ENCODE peak calls at places on chromosome 12, in four cellular contexts. I, L, M and R are unnamed samples.

GRCh38 chr12:22856120-22856699 is 231.2 kb downstream of the ETNK1 start:
- DNase-seq in I (no peak), L (peak), M (peak), R (no peak)

GRCh38 chr12:89976866-89977265 is 268.2 kb upstream of the ATP2B1 start:
- DNase-seq in I (no peak), L (no peak), M (no peak), R (no peak)

GRCh38 chr12:115762934-115763333 is 514.6 kb downstream of the MED13L start:
- DNase-seq in I (no peak), L (no peak), M (no peak), R (no peak)

GRCh38 chr12:79935624-79936040 is 735 bp upstream of the PPP1R12A start:
- DNase-seq in I (no peak), L (peak), M (peak), R (no peak)

GRCh38 chr12:47164730-47165439 is 85.1 kb upstream of the AMIGO2 start:
- DNase-seq in I (no peak), L (no peak), M (peak), R (no peak)

GRCh38 chr12:48001426-48002178 is 2.7 kb downstream of the COL2A1 start:
- DNase-seq in I (peak), L (peak), M (no peak), R (no peak)

GRCh38 chr12:52872644-52873384 is 24.0 kb upstream of the KRT78 start:
- DNase-seq in I (no peak), L (no peak), M (no peak), R (no peak)

GRCh38 chr12:96502477-96502876 is 13.1 kb downstream of the CFAP54 start:
- DNase-seq in I (no peak), L (peak), M (no peak), R (no peak)

GRCh38 chr12:16187684-16188083 is 89.8 kb downstream of the SLC15A5 start:
- DNase-seq in I (no peak), L (no peak), M (no peak), R (no peak)

GRCh38 chr12:119512772-119513497 is 80.6 kb upstream of the TMEM233 start:
- DNase-seq in I (no peak), L (peak), M (no peak), R (peak)

GRCh38 chr12:66287275-66287674 is 15.0 kb upstream of the HELB start:
- DNase-seq in I (no peak), L (no peak), M (no peak), R (no peak)

GRCh38 chr12:19131020-19131431 is 1.5 kb downstream of the PLEKHA5 start:
- DNase-seq in I (peak), L (peak), M (peak), R (no peak)

GRCh38 chr12:30219047-30219446 is 435.3 kb upstream of the TMTC1 start:
- DNase-seq in I (no peak), L (no peak), M (peak), R (no peak)

GRCh38 chr12:131009595-131010270 is 56.0 kb downstream of the ADGRD1 start:
- DNase-seq in I (no peak), L (no peak), M (no peak), R (no peak)

GRCh38 chr12:28939427-28939826 is 209.7 kb upstream of the FAR2 start:
- DNase-seq in I (no peak), L (no peak), M (peak), R (no peak)

GRCh38 chr12:65170245-65170881 is 980 bp downstream of the LEMD3 start:
- DNase-seq in I (peak), L (peak), M (peak), R (peak)

GRCh38 chr12:76863811-76864210 is 15.0 kb downstream of the CSRP2 start:
- DNase-seq in I (no peak), L (peak), M (peak), R (no peak)

GRCh38 chr12:86950043-86950838 is 694.0 kb upstream of the MGAT4C start:
- DNase-seq in I (no peak), L (no peak), M (no peak), R (no peak)

GRCh38 chr12:106084048-106084671 is 54.6 kb downstream of the NUAK1 start:
- DNase-seq in I (peak), L (peak), M (peak), R (peak)

GRCh38 chr12:13851828-13852227 is 129.6 kb downstream of the GRIN2B start:
- DNase-seq in I (peak), L (peak), M (no peak), R (peak)

GRCh38 chr12:4270016-4270669 is 3.4 kb upstream of the CCND2 start:
- DNase-seq in I (peak), L (peak), M (no peak), R (peak)

GRCh38 chr12:15558915-15559528 is 230.2 kb downstream of the EPS8 start:
- DNase-seq in I (no peak), L (no peak), M (peak), R (no peak)

GRCh38 chr12:46938071-46938678 is 112.4 kb upstream of the SLC38A4 start:
- DNase-seq in I (no peak), L (no peak), M (peak), R (no peak)

GRCh38 chr12:39490500-39491276 is 47.8 kb upstream of the KIF21A start:
- DNase-seq in I (no peak), L (no peak), M (no peak), R (no peak)

DNA sequence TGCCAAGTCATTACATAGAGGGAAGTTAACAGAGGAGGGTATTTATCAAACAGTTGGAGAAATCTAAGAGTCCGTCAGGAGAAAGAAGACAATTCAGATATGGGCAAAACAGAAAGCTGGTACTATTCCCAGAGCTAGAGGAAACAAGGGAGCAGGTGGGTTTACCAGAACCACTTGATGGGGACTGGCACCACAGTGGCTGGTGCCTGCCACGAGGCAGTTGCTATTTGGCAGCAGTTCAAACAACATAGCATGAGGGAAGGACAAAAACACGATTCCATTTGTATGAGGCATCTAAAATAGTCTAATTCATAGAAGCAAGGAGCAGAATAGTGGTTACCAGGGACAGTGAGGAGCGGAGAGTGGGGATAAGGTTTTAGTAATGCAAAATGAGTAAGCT is 24.6 kb upstream of the KLRD1 start:
- DNase-seq in I (no peak), L (no peak), M (no peak), R (no peak)
- H4K5ac ChIP-seq in I (no peak), L (no peak), M (no peak), R (no peak)

GRCh38 chr12:122086641-122087285 is 8.2 kb downstream of the MLXIP start:
- DNase-seq in I (no peak), L (no peak), M (no peak), R (no peak)
- H4K5ac ChIP-seq in I (no peak), L (no peak), M (no peak), R (no peak)

GRCh38 chr12:56787498-56787897 is 24.4 kb downstream of the HSD17B6 start:
- DNase-seq in I (no peak), L (no peak), M (no peak), R (no peak)

GRCh38 chr12:56792678-56793077 is 29.6 kb downstream of the HSD17B6 start:
- DNase-seq in I (no peak), L (no peak), M (no peak), R (no peak)
- H4K5ac ChIP-seq in I (no peak), L (no peak), M (no peak), R (no peak)

GRCh38 chr12:3214508-3215365 is 137.6 kb downstream of the TSPAN9 start:
- DNase-seq in I (peak), L (peak), M (no peak), R (no peak)
- H4K5ac ChIP-seq in I (no peak), L (no peak), M (no peak), R (no peak)

GRCh38 chr12:84791444-84791843 is 121.2 kb downstream of the SLC6A15 start:
- DNase-seq in I (no peak), L (no peak), M (no peak), R (no peak)
- H4K5ac ChIP-seq in I (no peak), L (no peak), M (no peak), R (no peak)

GRCh38 chr12:75275702-75276101 is 54.4 kb downstream of the CAPS2 start:
- DNase-seq in I (no peak), L (no peak), M (no peak), R (no peak)

GRCh38 chr12:75269209-75269608 is 59.6 kb upstream of the KCNC2 start:
- DNase-seq in I (no peak), L (no peak), M (no peak), R (no peak)

GRCh38 chr12:75271576-75271975 is 58.5 kb downstream of the CAPS2 start:
- DNase-seq in I (no peak), L (no peak), M (no peak), R (no peak)

GRCh38 chr12:75270157-75270556 is 60.0 kb downstream of the CAPS2 start:
- DNase-seq in I (no peak), L (no peak), M (no peak), R (no peak)
- H4K5ac ChIP-seq in I (no peak), L (no peak), M (no peak), R (no peak)